ENCODE peak calls at places on chromosome 22, in six cellular contexts. Q, H, A, O, C and Z are unnamed samples.

GRCh38 chr22:20267441-20268288 is 453 bp downstream of the RTN4R start:
- DNase-seq in Q (no peak), H (no peak), A (no peak), O (no peak), C (peak; percentile 27), Z (no peak)

GRCh38 chr22:31615481-31615840 is 46.6 kb downstream of the PISD start:
- DNase-seq in Q (no peak), H (no peak), A (no peak), O (no peak), C (no peak), Z (no peak)

GRCh38 chr22:20591660-20592310 is 84.4 kb downstream of the MED15 start:
- DNase-seq in Q (no peak), H (peak; percentile 64), A (no peak), O (no peak), C (no peak), Z (peak; percentile 54)

GRCh38 chr22:29973269-29973668 is 90.3 kb downstream of the MTMR3 start:
- DNase-seq in Q (no peak), H (no peak), A (no peak), O (no peak), C (no peak), Z (no peak)

GRCh38 chr22:48782817-48783511 is 1044.7 kb downstream of the BRD1 start:
- DNase-seq in Q (no peak), H (no peak), A (no peak), O (no peak), C (no peak), Z (no peak)

GRCh38 chr22:23688571-23688970 is 2.2 kb upstream of the RGL4 start:
- DNase-seq in Q (no peak), H (no peak), A (no peak), O (no peak), C (no peak), Z (no peak)

GRCh38 chr22:39117585-39118191 is 20.6 kb downstream of the APOBEC3H start:
- DNase-seq in Q (peak; percentile 53), H (no peak), A (peak; percentile 62), O (peak; percentile 24), C (peak; percentile 75), Z (no peak)

GRCh38 chr22:48937032-48937639 is 890.5 kb downstream of the BRD1 start:
- DNase-seq in Q (no peak), H (no peak), A (no peak), O (no peak), C (no peak), Z (no peak)

GRCh38 chr22:18110194-18110943 is at the start of gene TUBA8:
- DNase-seq in Q (peak; percentile 75), H (peak; percentile 83), A (peak; percentile 62), O (no peak), C (peak; percentile 58), Z (no peak)

GRCh38 chr22:27100789-27101188 is 443.4 kb downstream of the MIAT start:
- DNase-seq in Q (peak; percentile 69), H (no peak), A (peak; percentile 30), O (no peak), C (no peak), Z (no peak)

GRCh38 chr22:17213976-17214375 is 5.3 kb downstream of the ADA2 start:
- DNase-seq in Q (peak; percentile 57), H (peak; percentile 92), A (peak; percentile 43), O (no peak), C (peak; percentile 45), Z (no peak)

GRCh38 chr22:34972498-34972897 is 93.5 kb upstream of the ISX start:
- DNase-seq in Q (no peak), H (no peak), A (no peak), O (no peak), C (no peak), Z (no peak)

GRCh38 chr22:28791841-28792490 is 8.4 kb downstream of the XBP1 start:
- DNase-seq in Q (no peak), H (no peak), A (no peak), O (no peak), C (no peak), Z (peak; percentile 10)

GRCh38 chr22:27734066-27734465 is 67.5 kb downstream of the MN1 start:
- DNase-seq in Q (no peak), H (no peak), A (no peak), O (no peak), C (no peak), Z (no peak)

GRCh38 chr22:25193548-25193947 is 6.1 kb upstream of the CRYBB3 start:
- DNase-seq in Q (peak; percentile 7), H (no peak), A (no peak), O (no peak), C (no peak), Z (no peak)

DNA sequence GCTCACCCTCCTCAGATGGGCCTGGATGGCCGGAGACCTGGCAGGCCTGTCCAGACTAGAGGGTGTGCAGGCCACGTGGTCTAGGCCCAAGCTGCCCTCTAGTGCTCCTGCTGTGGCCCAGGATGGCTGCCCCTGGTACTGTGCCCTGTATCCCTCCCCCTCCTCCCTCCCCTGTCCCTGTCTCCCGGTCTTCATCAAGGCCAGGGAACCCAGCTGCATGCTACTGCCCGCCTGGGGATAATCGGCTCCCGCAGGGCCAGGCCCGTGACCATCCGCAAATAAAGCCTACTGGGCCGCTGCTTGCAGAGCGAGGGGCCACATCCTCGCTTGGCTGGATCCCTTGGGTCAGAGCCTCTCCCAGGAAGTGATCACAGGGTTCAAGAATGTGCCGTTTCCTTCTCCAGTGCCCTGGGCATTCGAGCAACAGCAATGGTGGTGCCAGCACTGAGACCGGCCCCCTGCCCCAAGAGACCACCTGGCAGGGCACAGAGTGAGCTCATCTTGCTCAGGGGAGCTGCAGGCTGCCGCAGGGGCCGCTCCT is 51.1 kb downstream of the WNT7B start:
- DNase-seq in Q (no peak), H (no peak), A (no peak), O (no peak), C (no peak), Z (no peak)
- H3K27ac ChIP-seq in Q (no peak overlapping the region), H (no peak overlapping the region), A (no peak overlapping the region), O (peak overlapping the region; percentile 77), C (no peak overlapping the region), Z (no peak overlapping the region)

DNA sequence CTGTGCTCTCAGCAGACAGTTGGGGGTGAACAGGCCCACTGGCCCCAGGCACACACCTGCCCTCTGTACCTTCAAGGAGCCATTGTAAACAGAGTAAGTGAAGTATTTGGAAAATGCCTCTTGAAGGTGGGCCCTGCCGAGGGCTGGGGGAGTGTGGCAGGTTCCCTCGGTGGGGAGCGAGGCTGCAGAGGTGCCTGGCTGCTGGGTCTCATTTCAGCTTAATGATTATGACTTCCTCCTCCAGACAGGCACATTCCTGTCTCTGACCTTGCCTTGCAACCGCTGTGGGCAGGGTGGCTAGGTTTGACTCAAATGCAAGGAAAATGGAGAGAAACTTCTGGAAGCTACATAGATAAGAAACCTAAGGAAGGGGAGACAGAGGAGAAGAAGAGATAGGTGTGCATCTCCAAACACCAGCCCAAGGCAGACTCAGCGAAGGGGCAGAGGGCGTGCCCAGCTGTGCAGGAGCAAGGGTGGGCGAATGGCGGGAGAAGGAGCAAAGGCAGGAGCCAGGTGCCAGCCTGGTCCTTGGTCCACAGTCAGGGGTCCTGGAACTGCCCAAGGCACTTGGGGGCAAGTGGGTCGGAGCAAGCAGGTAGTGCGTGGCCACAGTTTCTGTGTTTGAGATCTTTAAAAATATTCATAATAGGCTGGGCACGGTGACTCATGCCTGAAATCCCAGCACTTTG is 14.0 kb downstream of the GRAMD4 start:
- DNase-seq in Q (no peak), H (peak; percentile 31), A (no peak), O (no peak), C (no peak), Z (no peak)
- H3K4me3 ChIP-seq in Q (no peak overlapping the region), H (no peak overlapping the region), A (no peak overlapping the region), O (no peak overlapping the region), C (no peak overlapping the region), Z (no peak overlapping the region)

GRCh38 chr22:37401401-37401859 is 25.8 kb downstream of the ELFN2 start:
- DNase-seq in Q (peak; percentile 39), H (no peak), A (no peak), O (no peak), C (no peak), Z (no peak)

GRCh38 chr22:37403267-37403960 is 23.9 kb downstream of the ELFN2 start:
- DNase-seq in Q (no peak), H (no peak), A (no peak), O (no peak), C (no peak), Z (no peak)

GRCh38 chr22:37401861-37402506 is 25.3 kb downstream of the ELFN2 start:
- DNase-seq in Q (no peak), H (no peak), A (no peak), O (no peak), C (no peak), Z (no peak)

GRCh38 chr22:37404126-37404525 is 23.2 kb downstream of the ELFN2 start:
- DNase-seq in Q (no peak), H (no peak), A (no peak), O (no peak), C (no peak), Z (no peak)

DNA sequence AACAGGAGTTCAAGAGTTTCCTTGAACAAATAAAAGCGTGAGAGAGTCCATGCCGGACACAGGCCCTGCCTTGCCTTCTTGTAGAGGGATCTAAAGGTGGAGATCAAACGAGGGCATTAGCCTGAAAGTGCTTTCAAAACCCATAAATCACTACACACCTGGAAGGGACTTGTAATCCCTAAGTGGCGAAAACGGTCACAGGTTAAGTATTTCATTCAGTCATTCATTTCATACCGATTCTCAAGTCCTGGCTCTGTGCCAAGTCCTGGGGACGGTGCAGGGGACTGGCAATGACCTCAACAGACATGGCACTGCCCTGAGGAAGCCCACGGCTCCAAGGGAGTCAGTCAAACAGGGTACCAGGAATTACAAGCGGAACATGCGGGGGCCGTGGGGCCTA is 26.6 kb downstream of the ELFN2 start:
- DNase-seq in Q (no peak), H (no peak), A (no peak), O (no peak), C (no peak), Z (no peak)
- H3K27ac ChIP-seq in Q (no peak overlapping the region), H (no peak overlapping the region), A (no peak overlapping the region), O (no peak overlapping the region), C (no peak overlapping the region), Z (no peak overlapping the region)

GRCh38 chr22:40182231-40182835 is 4.6 kb downstream of the TNRC6B start:
- DNase-seq in Q (peak; percentile 63), H (no peak), A (no peak), O (no peak), C (peak; percentile 11), Z (no peak)
- H3K4me3 ChIP-seq in Q (peak overlapping the region; percentile 53), H (no peak overlapping the region), A (no peak overlapping the region), O (no peak overlapping the region), C (no peak overlapping the region), Z (no peak overlapping the region)

DNA sequence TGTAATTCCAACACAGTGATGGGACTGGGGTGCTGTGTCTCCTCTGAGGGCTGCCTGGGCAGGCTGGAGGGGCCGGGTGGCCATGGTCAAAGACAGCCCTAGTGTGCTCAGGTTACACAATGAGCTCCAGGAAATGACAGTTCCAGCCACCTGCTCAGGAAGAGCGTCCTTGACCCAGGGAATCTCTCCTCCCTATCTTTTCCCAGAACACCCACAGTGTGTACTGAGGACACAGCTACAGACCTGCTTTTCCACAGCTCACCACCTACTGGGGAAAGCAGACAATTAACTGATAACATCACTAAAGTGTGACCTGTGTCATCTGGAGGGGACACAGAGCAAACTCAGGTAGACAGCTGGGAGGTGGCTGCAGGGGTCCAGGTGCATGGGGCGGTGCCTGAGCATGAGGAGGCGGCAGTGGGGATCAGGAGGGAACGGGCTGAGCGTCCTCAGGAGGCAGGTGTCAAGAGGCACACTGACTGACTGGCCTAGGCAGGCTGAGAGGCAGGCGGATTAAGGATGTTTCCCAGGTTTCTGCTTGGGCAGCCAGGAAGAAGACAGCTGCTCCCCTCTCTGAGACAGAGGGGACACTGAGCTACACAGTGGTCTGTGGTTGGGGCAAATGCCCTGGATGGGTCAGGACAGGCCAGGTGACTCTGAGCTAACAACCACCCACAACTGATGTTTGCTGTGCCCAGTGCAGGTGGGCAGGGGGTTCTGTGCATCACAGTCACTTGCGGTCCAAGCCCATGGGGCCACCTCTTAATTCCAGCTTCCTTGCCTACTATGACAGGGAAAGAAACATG is 56.1 kb downstream of the ARFGAP3 start:
- DNase-seq in Q (no peak), H (no peak), A (no peak), O (no peak), C (peak; percentile 10), Z (no peak)
- H3K27ac ChIP-seq in Q (no peak overlapping the region), H (no peak overlapping the region), A (peak overlapping the region; percentile 33), O (no peak overlapping the region), C (no peak overlapping the region), Z (no peak overlapping the region)

GRCh38 chr22:44701187-44701586 is 817 bp upstream of the PRR5 start:
- DNase-seq in Q (no peak), H (no peak), A (no peak), O (no peak), C (no peak), Z (no peak)
- H3K4me3 ChIP-seq in Q (peak overlapping the region; percentile 24), H (no peak overlapping the region), A (no peak overlapping the region), O (no peak overlapping the region), C (no peak overlapping the region), Z (no peak overlapping the region)